ENCODE peak calls at places on chromosomes 16 and 17, in seven cellular contexts. One of them, this sample, is unnamed.

GRCh38 chr17:27754549-27754948 is 45.8 kb downstream of the NOS2 start:
- DNase-seq in OCI-LY7: no peak
- DNase-seq in WERI-Rb-1: no peak
- DNase-seq in body of pancreas: no peak
- DNase-seq in mammary epithelial cell: no peak
- DNase-seq in CD4-positive, CD25-positive, alpha-beta regulatory T cell: no peak
- DNase-seq in spleen: no peak
- DNase-seq in this sample: peak

GRCh38 chr16:8801686-8802085 is 4.0 kb downstream of the PMM2 start:
- DNase-seq in CD4-positive, CD25-positive, alpha-beta regulatory T cell: no peak
- DNase-seq in mammary epithelial cell: no peak
- DNase-seq in spleen: no peak
- DNase-seq in body of pancreas: no peak
- DNase-seq in OCI-LY7: no peak
- DNase-seq in WERI-Rb-1: no peak
- DNase-seq in this sample: no peak

GRCh38 chr17:69581061-69581955 is 166.8 kb downstream of the MAP2K6 start:
- DNase-seq in CD4-positive, CD25-positive, alpha-beta regulatory T cell: no peak
- DNase-seq in WERI-Rb-1: no peak
- DNase-seq in mammary epithelial cell: no peak
- DNase-seq in spleen: no peak
- DNase-seq in OCI-LY7: peak
- DNase-seq in body of pancreas: no peak
- DNase-seq in this sample: no peak

GRCh38 chr17:14301279-14301760 is 439 bp downstream of the HS3ST3B1 start:
- DNase-seq in OCI-LY7: peak
- DNase-seq in WERI-Rb-1: no peak
- DNase-seq in mammary epithelial cell: no peak
- DNase-seq in CD4-positive, CD25-positive, alpha-beta regulatory T cell: peak
- DNase-seq in body of pancreas: no peak
- DNase-seq in spleen: no peak
- DNase-seq in this sample: peak

GRCh38 chr16:28280881-28281836 is 11.2 kb upstream of the SBK1 start:
- DNase-seq in mammary epithelial cell: no peak
- DNase-seq in WERI-Rb-1: no peak
- DNase-seq in spleen: no peak
- DNase-seq in OCI-LY7: peak
- DNase-seq in body of pancreas: no peak
- DNase-seq in CD4-positive, CD25-positive, alpha-beta regulatory T cell: peak
- DNase-seq in this sample: no peak

GRCh38 chr17:8894673-8895578 is 27.5 kb upstream of the PIK3R6 start:
- DNase-seq in spleen: peak
- DNase-seq in mammary epithelial cell: peak
- DNase-seq in CD4-positive, CD25-positive, alpha-beta regulatory T cell: peak
- DNase-seq in WERI-Rb-1: peak
- DNase-seq in body of pancreas: peak
- DNase-seq in OCI-LY7: peak
- DNase-seq in this sample: no peak

GRCh38 chr17:17321356-17322025 is 18.3 kb downstream of the NT5M start:
- DNase-seq in mammary epithelial cell: no peak
- DNase-seq in CD4-positive, CD25-positive, alpha-beta regulatory T cell: no peak
- DNase-seq in OCI-LY7: no peak
- DNase-seq in body of pancreas: no peak
- DNase-seq in WERI-Rb-1: no peak
- DNase-seq in spleen: peak
- DNase-seq in this sample: peak

GRCh38 chr17:9211133-9211765 is 189.9 kb downstream of the NTN1 start:
- DNase-seq in OCI-LY7: no peak
- DNase-seq in spleen: peak
- DNase-seq in mammary epithelial cell: no peak
- DNase-seq in WERI-Rb-1: no peak
- DNase-seq in body of pancreas: no peak
- DNase-seq in CD4-positive, CD25-positive, alpha-beta regulatory T cell: no peak
- DNase-seq in this sample: peak

GRCh38 chr16:88806491-88807111 is 3.0 kb downstream of the CDT1 start:
- DNase-seq in mammary epithelial cell: no peak
- DNase-seq in CD4-positive, CD25-positive, alpha-beta regulatory T cell: no peak
- DNase-seq in body of pancreas: no peak
- DNase-seq in OCI-LY7: no peak
- DNase-seq in spleen: no peak
- DNase-seq in WERI-Rb-1: no peak
- DNase-seq in this sample: peak

GRCh38 chr17:2406903-2407790 is 6.3 kb upstream of the MNT start:
- DNase-seq in spleen: no peak
- DNase-seq in CD4-positive, CD25-positive, alpha-beta regulatory T cell: peak
- DNase-seq in WERI-Rb-1: no peak
- DNase-seq in OCI-LY7: no peak
- DNase-seq in body of pancreas: no peak
- DNase-seq in mammary epithelial cell: peak
- DNase-seq in this sample: peak

GRCh38 chr17:75319818-75320691 is 30.8 kb upstream of the SLC25A19 start:
- DNase-seq in mammary epithelial cell: no peak
- DNase-seq in body of pancreas: no peak
- DNase-seq in CD4-positive, CD25-positive, alpha-beta regulatory T cell: no peak
- DNase-seq in OCI-LY7: peak
- DNase-seq in spleen: peak
- DNase-seq in WERI-Rb-1: no peak
- DNase-seq in this sample: no peak

GRCh38 chr16:29756654-29757053 is 10.9 kb upstream of the C16orf54 start:
- DNase-seq in spleen: no peak
- DNase-seq in body of pancreas: no peak
- DNase-seq in WERI-Rb-1: no peak
- DNase-seq in mammary epithelial cell: no peak
- DNase-seq in CD4-positive, CD25-positive, alpha-beta regulatory T cell: no peak
- DNase-seq in OCI-LY7: no peak
- DNase-seq in this sample: no peak

GRCh38 chr16:84504420-84505248 is at the start of gene MEAK7:
- DNase-seq in CD4-positive, CD25-positive, alpha-beta regulatory T cell: peak
- DNase-seq in WERI-Rb-1: peak
- DNase-seq in OCI-LY7: peak
- DNase-seq in mammary epithelial cell: peak
- DNase-seq in body of pancreas: peak
- DNase-seq in spleen: peak
- DNase-seq in this sample: peak
- H3K27ac ChIP-seq in CD4-positive, CD25-positive, alpha-beta regulatory T cell: peak
- H3K27ac ChIP-seq in WERI-Rb-1: peak
- H3K27ac ChIP-seq in OCI-LY7: peak
- H3K27ac ChIP-seq in mammary epithelial cell: peak
- H3K27ac ChIP-seq in body of pancreas: peak
- H3K27ac ChIP-seq in spleen: peak
- H3K27ac ChIP-seq in this sample: peak

GRCh38 chr17:21165922-21166598 is 39.3 kb downstream of the DHRS7B start:
- DNase-seq in CD4-positive, CD25-positive, alpha-beta regulatory T cell: no peak
- DNase-seq in spleen: no peak
- DNase-seq in mammary epithelial cell: no peak
- DNase-seq in body of pancreas: no peak
- DNase-seq in OCI-LY7: no peak
- DNase-seq in WERI-Rb-1: no peak
- DNase-seq in this sample: no peak
- H3K27ac ChIP-seq in CD4-positive, CD25-positive, alpha-beta regulatory T cell: no peak
- H3K27ac ChIP-seq in spleen: peak
- H3K27ac ChIP-seq in mammary epithelial cell: no peak
- H3K27ac ChIP-seq in body of pancreas: peak
- H3K27ac ChIP-seq in OCI-LY7: no peak
- H3K27ac ChIP-seq in WERI-Rb-1: no peak
- H3K27ac ChIP-seq in this sample: no peak

DNA sequence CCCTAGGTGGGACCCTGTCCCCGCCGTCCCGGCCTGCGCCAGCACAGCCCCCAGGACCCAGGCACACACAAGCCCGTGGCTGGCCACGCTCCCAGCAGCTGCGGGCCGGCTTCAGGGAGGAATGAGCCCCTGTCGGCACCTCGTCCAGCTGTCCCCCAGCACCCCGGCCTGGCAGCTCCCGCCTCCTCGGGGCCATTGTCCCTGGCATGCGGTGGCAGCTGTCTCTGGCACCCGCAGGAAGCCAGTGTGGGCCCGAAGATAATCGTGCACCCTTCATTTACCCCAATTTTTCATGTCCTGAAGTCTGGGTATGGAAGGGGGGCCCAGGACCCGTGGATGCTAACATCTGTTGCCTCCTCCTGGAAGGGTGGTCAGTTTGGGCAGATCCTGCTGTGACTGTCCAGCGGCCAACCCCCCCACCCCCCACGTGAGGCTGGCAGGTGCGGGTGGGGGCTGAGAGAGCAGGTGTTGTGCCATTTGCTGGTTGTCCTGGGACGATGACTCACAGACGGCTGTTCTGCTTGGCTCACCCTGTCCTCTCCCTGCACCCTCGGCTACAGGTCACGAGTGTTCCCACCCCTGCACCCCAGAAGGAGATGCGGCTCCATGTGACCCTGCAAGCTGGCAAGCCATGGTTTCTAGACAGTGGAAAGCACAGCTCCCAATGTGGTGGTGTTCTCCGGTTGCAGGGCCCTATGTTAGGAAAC is 4.0 kb upstream of the LMF1 start:
- DNase-seq in mammary epithelial cell: no peak
- DNase-seq in WERI-Rb-1: no peak
- DNase-seq in spleen: no peak
- DNase-seq in OCI-LY7: peak
- DNase-seq in CD4-positive, CD25-positive, alpha-beta regulatory T cell: no peak
- DNase-seq in body of pancreas: no peak
- DNase-seq in this sample: peak
- H3K27ac ChIP-seq in mammary epithelial cell: no peak
- H3K27ac ChIP-seq in WERI-Rb-1: no peak
- H3K27ac ChIP-seq in spleen: no peak
- H3K27ac ChIP-seq in OCI-LY7: peak
- H3K27ac ChIP-seq in CD4-positive, CD25-positive, alpha-beta regulatory T cell: no peak
- H3K27ac ChIP-seq in body of pancreas: peak
- H3K27ac ChIP-seq in this sample: no peak

GRCh38 chr17:19750020-19750572 is 2.0 kb upstream of the ALDH3A1 start:
- DNase-seq in OCI-LY7: no peak
- DNase-seq in WERI-Rb-1: no peak
- DNase-seq in mammary epithelial cell: no peak
- DNase-seq in CD4-positive, CD25-positive, alpha-beta regulatory T cell: no peak
- DNase-seq in body of pancreas: no peak
- DNase-seq in spleen: peak
- DNase-seq in this sample: no peak
- H3K27ac ChIP-seq in OCI-LY7: no peak
- H3K27ac ChIP-seq in WERI-Rb-1: no peak
- H3K27ac ChIP-seq in mammary epithelial cell: no peak
- H3K27ac ChIP-seq in CD4-positive, CD25-positive, alpha-beta regulatory T cell: no peak
- H3K27ac ChIP-seq in body of pancreas: no peak
- H3K27ac ChIP-seq in spleen: no peak
- H3K27ac ChIP-seq in this sample: no peak

DNA sequence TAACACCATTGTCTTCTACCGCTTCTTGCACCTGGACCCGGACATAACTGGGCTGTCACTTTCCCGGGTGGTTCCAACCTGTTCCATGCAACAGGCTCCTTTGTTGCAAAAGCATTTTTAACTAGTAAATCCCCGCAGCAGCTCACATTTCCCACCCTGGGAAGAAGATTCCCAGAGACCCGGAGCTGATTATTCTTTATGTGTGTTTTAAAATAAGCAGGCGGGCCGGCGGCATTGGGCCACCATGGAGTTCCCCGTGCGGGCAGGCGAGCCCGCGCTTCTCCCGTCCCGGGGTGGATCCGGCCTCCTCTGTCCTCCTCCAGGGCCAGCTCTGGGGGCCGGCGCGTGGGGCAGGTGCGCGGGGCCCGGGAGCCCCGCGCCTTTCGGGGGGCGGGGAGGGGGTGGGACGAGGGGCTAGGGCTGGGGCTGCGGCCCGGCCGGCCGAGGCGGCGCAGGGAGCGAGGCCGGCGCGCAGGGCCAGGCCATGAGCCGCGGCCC is 1.6 kb downstream of the CRAMP1 start:
- DNase-seq in body of pancreas: peak
- DNase-seq in mammary epithelial cell: peak
- DNase-seq in OCI-LY7: peak
- DNase-seq in CD4-positive, CD25-positive, alpha-beta regulatory T cell: no peak
- DNase-seq in spleen: peak
- DNase-seq in WERI-Rb-1: no peak
- DNase-seq in this sample: peak
- H3K27ac ChIP-seq in body of pancreas: no peak
- H3K27ac ChIP-seq in mammary epithelial cell: peak
- H3K27ac ChIP-seq in OCI-LY7: peak
- H3K27ac ChIP-seq in CD4-positive, CD25-positive, alpha-beta regulatory T cell: no peak
- H3K27ac ChIP-seq in spleen: peak
- H3K27ac ChIP-seq in WERI-Rb-1: no peak
- H3K27ac ChIP-seq in this sample: no peak

This sample was measured in kidney.